ENCODE peak calls at places on chromosomes 1 and 21, in four cellular contexts. One of them, this sample, is unnamed.

GRCh38 chr1:173039621-173040020 is 11.1 kb downstream of the TNFSF18 start:
- DNase-seq in HFF-Myc: no peak
- DNase-seq in B cell: no peak
- DNase-seq in GM20000: no peak
- DNase-seq in this sample: no peak

GRCh38 chr1:218890436-218890835 is 283.2 kb upstream of the LYPLAL1 start:
- DNase-seq in GM20000: no peak
- DNase-seq in B cell: no peak
- DNase-seq in HFF-Myc: no peak
- DNase-seq in this sample: no peak

GRCh38 chr1:17892225-17892624 is 137.1 kb downstream of the ACTL8 start:
- DNase-seq in B cell: no peak
- DNase-seq in HFF-Myc: no peak
- DNase-seq in GM20000: no peak
- DNase-seq in this sample: no peak

GRCh38 chr1:67134692-67135091 is at the start of gene C1orf141:
- DNase-seq in B cell: no peak
- DNase-seq in HFF-Myc: no peak
- DNase-seq in GM20000: peak; percentile 5
- DNase-seq in this sample: peak; percentile 43

GRCh38 chr1:94970783-94971182 is 43.9 kb upstream of the CNN3 start:
- DNase-seq in HFF-Myc: no peak
- DNase-seq in B cell: no peak
- DNase-seq in GM20000: no peak
- DNase-seq in this sample: no peak

GRCh38 chr1:212782422-212783154 is 9.0 kb downstream of the NSL1 start:
- DNase-seq in GM20000: peak; percentile 29
- DNase-seq in B cell: no peak
- DNase-seq in HFF-Myc: no peak
- DNase-seq in this sample: no peak

GRCh38 chr21:32712043-32712442 is 15.8 kb downstream of the SYNJ1 start:
- DNase-seq in HFF-Myc: no peak
- DNase-seq in B cell: peak; percentile 93
- DNase-seq in GM20000: peak; percentile 65
- DNase-seq in this sample: peak; percentile 62

GRCh38 chr1:39925727-39926342 is 24.1 kb upstream of the MYCL start:
- DNase-seq in GM20000: no peak
- DNase-seq in B cell: no peak
- DNase-seq in HFF-Myc: no peak
- DNase-seq in this sample: no peak

GRCh38 chr1:168719306-168720111 is 9.5 kb downstream of the DPT start:
- DNase-seq in HFF-Myc: no peak
- DNase-seq in B cell: no peak
- DNase-seq in GM20000: peak; percentile 31
- DNase-seq in this sample: no peak

GRCh38 chr1:67651031-67651430 is 34.0 kb upstream of the GADD45A start:
- DNase-seq in B cell: no peak
- DNase-seq in GM20000: no peak
- DNase-seq in HFF-Myc: no peak
- DNase-seq in this sample: no peak

GRCh38 chr1:119766374-119766794 is 2.3 kb downstream of the HMGCS2 start:
- DNase-seq in GM20000: no peak
- DNase-seq in B cell: no peak
- DNase-seq in HFF-Myc: no peak
- DNase-seq in this sample: no peak

GRCh38 chr1:151908228-151908691 is 1.1 kb downstream of the THEM4 start:
- DNase-seq in B cell: no peak
- DNase-seq in HFF-Myc: no peak
- DNase-seq in GM20000: peak; percentile 44
- DNase-seq in this sample: peak; percentile 46

GRCh38 chr1:21229246-21230000 is 52.7 kb upstream of the EIF4G3 start:
- DNase-seq in B cell: no peak
- DNase-seq in HFF-Myc: no peak
- DNase-seq in GM20000: no peak
- DNase-seq in this sample: no peak

GRCh38 chr21:34996304-34997081 is 52.6 kb downstream of the RUNX1 start:
- DNase-seq in HFF-Myc: no peak
- DNase-seq in B cell: no peak
- DNase-seq in GM20000: no peak
- DNase-seq in this sample: peak; percentile 68

GRCh38 chr1:164423136-164423535 is 135.8 kb upstream of the PBX1 start:
- DNase-seq in HFF-Myc: no peak
- DNase-seq in GM20000: no peak
- DNase-seq in B cell: no peak
- DNase-seq in this sample: no peak

GRCh38 chr1:9766759-9767442 is 56.9 kb downstream of the CLSTN1 start:
- DNase-seq in B cell: no peak
- DNase-seq in GM20000: no peak
- DNase-seq in HFF-Myc: peak; percentile 83
- DNase-seq in this sample: no peak

GRCh38 chr1:2104621-2105427 is 54.6 kb downstream of the PRKCZ start:
- DNase-seq in B cell: peak; percentile 33
- DNase-seq in HFF-Myc: no peak
- DNase-seq in GM20000: no peak
- DNase-seq in this sample: no peak
- TF ChIP-seq CTCF in B cell: no peak
- TF ChIP-seq CTCF in HFF-Myc: peak; percentile 4
- TF ChIP-seq CTCF in GM20000: no peak
- TF ChIP-seq CTCF in this sample: no peak

GRCh38 chr1:245860681-245861552 is 646.2 kb downstream of the SMYD3 start:
- DNase-seq in B cell: no peak
- DNase-seq in HFF-Myc: no peak
- DNase-seq in GM20000: no peak
- DNase-seq in this sample: no peak

GRCh38 chr1:245856944-245857531 is 650.0 kb downstream of the SMYD3 start:
- DNase-seq in GM20000: no peak
- DNase-seq in B cell: no peak
- DNase-seq in HFF-Myc: no peak
- DNase-seq in this sample: no peak

GRCh38 chr1:245859510-245860114 is 647.5 kb downstream of the SMYD3 start:
- DNase-seq in GM20000: no peak
- DNase-seq in B cell: no peak
- DNase-seq in HFF-Myc: no peak
- DNase-seq in this sample: no peak

GRCh38 chr1:245858022-245858421 is 649.1 kb downstream of the SMYD3 start:
- DNase-seq in HFF-Myc: no peak
- DNase-seq in GM20000: no peak
- DNase-seq in B cell: no peak
- DNase-seq in this sample: no peak

GRCh38 chr1:245858683-245859509 is 648.2 kb downstream of the SMYD3 start:
- DNase-seq in B cell: no peak
- DNase-seq in HFF-Myc: no peak
- DNase-seq in GM20000: no peak
- DNase-seq in this sample: no peak
- TF ChIP-seq CTCF in B cell: no peak
- TF ChIP-seq CTCF in HFF-Myc: peak; percentile 37
- TF ChIP-seq CTCF in GM20000: no peak
- TF ChIP-seq CTCF in this sample: no peak

GRCh38 chr1:230068952-230069684 is 2.1 kb downstream of the GALNT2 start:
- DNase-seq in GM20000: peak; percentile 38
- DNase-seq in B cell: no peak
- DNase-seq in HFF-Myc: no peak
- DNase-seq in this sample: peak; percentile 18
- TF ChIP-seq CTCF in GM20000: no peak
- TF ChIP-seq CTCF in B cell: no peak
- TF ChIP-seq CTCF in HFF-Myc: no peak
- TF ChIP-seq CTCF in this sample: no peak

DNA sequence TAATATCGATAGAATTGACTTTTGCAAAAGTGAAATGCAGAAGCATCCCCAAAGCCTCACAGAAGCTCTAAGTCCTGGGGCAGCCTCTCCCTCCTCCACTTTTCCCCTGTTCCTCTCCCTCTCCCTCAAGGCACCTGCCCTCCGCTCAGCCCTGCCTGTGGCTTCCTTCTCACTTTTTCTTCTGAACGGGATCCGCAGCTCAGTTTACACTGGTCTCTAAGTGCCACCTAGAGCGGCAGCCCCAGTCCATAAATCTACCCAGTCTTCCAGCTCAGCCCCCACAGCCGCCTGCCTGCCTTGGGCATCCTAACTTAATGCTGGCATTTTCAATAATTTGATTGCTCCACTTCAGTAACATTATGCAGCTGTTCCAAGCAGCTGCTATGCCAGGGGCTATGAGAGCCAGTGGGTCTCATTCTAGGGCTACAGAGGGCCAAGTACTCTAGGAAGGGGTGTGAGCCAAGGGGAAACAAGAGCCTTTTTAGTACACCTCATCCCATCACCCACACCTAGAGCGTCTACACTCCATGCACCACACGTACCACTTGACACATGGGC is 48.5 kb upstream of the COA6 start:
- DNase-seq in HFF-Myc: no peak
- DNase-seq in B cell: no peak
- DNase-seq in GM20000: no peak
- DNase-seq in this sample: no peak
- TF ChIP-seq CTCF in HFF-Myc: no peak
- TF ChIP-seq CTCF in B cell: no peak
- TF ChIP-seq CTCF in GM20000: no peak
- TF ChIP-seq CTCF in this sample: no peak

GRCh38 chr1:197151185-197151584 is 4.7 kb upstream of the ASPM start:
- DNase-seq in GM20000: no peak
- DNase-seq in B cell: no peak
- DNase-seq in HFF-Myc: no peak
- DNase-seq in this sample: no peak

GRCh38 chr1:197159461-197159860 is 13.0 kb upstream of the ASPM start:
- DNase-seq in GM20000: no peak
- DNase-seq in HFF-Myc: no peak
- DNase-seq in B cell: no peak
- DNase-seq in this sample: no peak

GRCh38 chr1:197152662-197153061 is 6.2 kb upstream of the ASPM start:
- DNase-seq in GM20000: no peak
- DNase-seq in B cell: no peak
- DNase-seq in HFF-Myc: no peak
- DNase-seq in this sample: no peak

GRCh38 chr1:197156692-197157091 is 10.2 kb upstream of the ASPM start:
- DNase-seq in GM20000: no peak
- DNase-seq in HFF-Myc: no peak
- DNase-seq in B cell: no peak
- DNase-seq in this sample: no peak
- TF ChIP-seq CTCF in GM20000: no peak
- TF ChIP-seq CTCF in HFF-Myc: no peak
- TF ChIP-seq CTCF in B cell: no peak
- TF ChIP-seq CTCF in this sample: no peak

DNA sequence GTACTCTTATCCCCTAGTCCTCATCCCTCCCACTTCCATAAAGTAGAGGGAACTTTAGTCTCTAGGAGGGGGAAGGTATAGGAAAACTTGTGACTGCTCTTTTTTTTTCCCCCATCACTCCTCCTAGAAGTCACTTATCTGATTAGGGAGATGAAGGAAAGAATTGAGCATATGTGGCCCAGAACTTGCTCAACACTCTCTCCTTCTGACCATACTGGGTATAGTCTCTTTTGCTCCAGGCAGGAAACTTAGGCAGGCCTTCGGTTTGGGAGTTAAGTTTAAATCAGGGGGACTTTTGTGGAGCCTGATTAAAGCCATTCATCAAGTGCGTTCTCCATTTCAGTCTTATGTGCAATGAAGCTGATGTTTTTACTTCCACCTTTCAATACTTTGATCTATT is 5.8 kb downstream of the UBE2U start:
- DNase-seq in GM20000: no peak
- DNase-seq in HFF-Myc: no peak
- DNase-seq in B cell: no peak
- DNase-seq in this sample: no peak
- TF ChIP-seq CTCF in GM20000: no peak
- TF ChIP-seq CTCF in HFF-Myc: peak; percentile 5
- TF ChIP-seq CTCF in B cell: no peak
- TF ChIP-seq CTCF in this sample: no peak

GRCh38 chr1:236030572-236030971 is 34.3 kb downstream of the NID1 start:
- DNase-seq in HFF-Myc: no peak
- DNase-seq in GM20000: no peak
- DNase-seq in B cell: no peak
- DNase-seq in this sample: no peak
- TF ChIP-seq CTCF in HFF-Myc: no peak
- TF ChIP-seq CTCF in GM20000: no peak
- TF ChIP-seq CTCF in B cell: no peak
- TF ChIP-seq CTCF in this sample: no peak

GRCh38 chr1:207052736-207053545 is at the start of gene PFKFB2:
- DNase-seq in GM20000: peak; percentile 87
- DNase-seq in HFF-Myc: peak; percentile 61
- DNase-seq in B cell: peak; percentile 95
- DNase-seq in this sample: peak; percentile 97
- TF ChIP-seq CTCF in GM20000: no peak
- TF ChIP-seq CTCF in HFF-Myc: no peak
- TF ChIP-seq CTCF in B cell: peak; percentile 10
- TF ChIP-seq CTCF in this sample: no peak

This sample was measured in activated CD8-positive, alpha-beta T cell treated with anti-CD3 and anti-CD28 coated beads for 36 hours.